ENCODE peak calls at places on chromosomes 11 and 22, in five cellular contexts. One of them, this sample, is unnamed.

GRCh38 chr11:17510507-17511206 is 33.6 kb downstream of the USH1C start:
- DNase-seq in stimulated activated CD8-positive, alpha-beta memory T cell treated with anti-CD3 and anti-CD28 coated beads, Interleukin-4, amount 100 ng/mL, for 24 hours: no peak
- DNase-seq in Right ventricle myocardium superior: no peak
- DNase-seq in myocyte: no peak
- DNase-seq in naive thymus-derived CD8-positive, alpha-beta T cell: no peak
- DNase-seq in this sample: no peak

GRCh38 chr11:79786961-79787360 is 346.1 kb upstream of the TENM4 start:
- DNase-seq in stimulated activated CD8-positive, alpha-beta memory T cell treated with anti-CD3 and anti-CD28 coated beads, Interleukin-4, amount 100 ng/mL, for 24 hours: no peak
- DNase-seq in Right ventricle myocardium superior: no peak
- DNase-seq in myocyte: no peak
- DNase-seq in naive thymus-derived CD8-positive, alpha-beta T cell: no peak
- DNase-seq in this sample: no peak

GRCh38 chr22:31099386-31099785 is 8.0 kb downstream of the SELENOM start:
- DNase-seq in stimulated activated CD8-positive, alpha-beta memory T cell treated with anti-CD3 and anti-CD28 coated beads, Interleukin-4, amount 100 ng/mL, for 24 hours: no peak
- DNase-seq in Right ventricle myocardium superior: no peak
- DNase-seq in myocyte: no peak
- DNase-seq in naive thymus-derived CD8-positive, alpha-beta T cell: no peak
- DNase-seq in this sample: no peak

GRCh38 chr11:122509899-122510298 is 145.6 kb upstream of the UBASH3B start:
- DNase-seq in stimulated activated CD8-positive, alpha-beta memory T cell treated with anti-CD3 and anti-CD28 coated beads, Interleukin-4, amount 100 ng/mL, for 24 hours: no peak
- DNase-seq in Right ventricle myocardium superior: no peak
- DNase-seq in myocyte: no peak
- DNase-seq in naive thymus-derived CD8-positive, alpha-beta T cell: no peak
- DNase-seq in this sample: no peak

GRCh38 chr11:8267280-8267679 is 3.6 kb upstream of the LMO1 start:
- DNase-seq in stimulated activated CD8-positive, alpha-beta memory T cell treated with anti-CD3 and anti-CD28 coated beads, Interleukin-4, amount 100 ng/mL, for 24 hours: no peak
- DNase-seq in Right ventricle myocardium superior: peak
- DNase-seq in myocyte: no peak
- DNase-seq in naive thymus-derived CD8-positive, alpha-beta T cell: no peak
- DNase-seq in this sample: no peak

GRCh38 chr11:92211576-92212167 is 12.9 kb upstream of the FAT3 start:
- DNase-seq in stimulated activated CD8-positive, alpha-beta memory T cell treated with anti-CD3 and anti-CD28 coated beads, Interleukin-4, amount 100 ng/mL, for 24 hours: no peak
- DNase-seq in Right ventricle myocardium superior: peak
- DNase-seq in myocyte: peak
- DNase-seq in naive thymus-derived CD8-positive, alpha-beta T cell: no peak
- DNase-seq in this sample: no peak

GRCh38 chr11:94574193-94574961 is 7.2 kb downstream of the PIWIL4 start:
- DNase-seq in stimulated activated CD8-positive, alpha-beta memory T cell treated with anti-CD3 and anti-CD28 coated beads, Interleukin-4, amount 100 ng/mL, for 24 hours: no peak
- DNase-seq in Right ventricle myocardium superior: no peak
- DNase-seq in myocyte: peak
- DNase-seq in naive thymus-derived CD8-positive, alpha-beta T cell: no peak
- DNase-seq in this sample: no peak

GRCh38 chr11:12695878-12696277 is 21.7 kb downstream of the TEAD1 start:
- DNase-seq in stimulated activated CD8-positive, alpha-beta memory T cell treated with anti-CD3 and anti-CD28 coated beads, Interleukin-4, amount 100 ng/mL, for 24 hours: no peak
- DNase-seq in Right ventricle myocardium superior: no peak
- DNase-seq in myocyte: peak
- DNase-seq in naive thymus-derived CD8-positive, alpha-beta T cell: no peak
- DNase-seq in this sample: no peak

GRCh38 chr11:64850979-64851567 is 6.6 kb upstream of the CDC42BPG start:
- DNase-seq in stimulated activated CD8-positive, alpha-beta memory T cell treated with anti-CD3 and anti-CD28 coated beads, Interleukin-4, amount 100 ng/mL, for 24 hours: peak
- DNase-seq in Right ventricle myocardium superior: no peak
- DNase-seq in myocyte: no peak
- DNase-seq in naive thymus-derived CD8-positive, alpha-beta T cell: peak
- DNase-seq in this sample: peak

This sample was measured in NK-92 treated with Interleukin-12 subunit alpha and Interleukin-12 subunit beta, amount 100 ng/mL, for 24 hours.